ENCODE peak calls at places on chromosomes 2 and 18, in four cellular contexts. K, R, G and Q are unnamed samples.

GRCh38 chr18:47470941-47471340 is 219.5 kb upstream of the SKOR2 start:
- DNase-seq in K (no peak), R (no peak), G (no peak), Q (no peak)

GRCh38 chr2:70557171-70557838 is 3.7 kb upstream of the TGFA start:
- DNase-seq in K (no peak), R (no peak), G (no peak), Q (no peak)

GRCh38 chr2:31347788-31348187 is 66.8 kb downstream of the XDH start:
- DNase-seq in K (no peak), R (peak), G (peak), Q (no peak)

GRCh38 chr18:76685402-76685801 is 137.0 kb upstream of the ZNF236 start:
- DNase-seq in K (no peak), R (no peak), G (no peak), Q (no peak)

GRCh38 chr2:1518891-1519530 is 105.7 kb downstream of the TPO start:
- DNase-seq in K (no peak), R (no peak), G (no peak), Q (no peak)

GRCh38 chr18:72675394-72675793 is 131.3 kb upstream of the CBLN2 start:
- DNase-seq in K (no peak), R (no peak), G (no peak), Q (no peak)

GRCh38 chr2:17878222-17879136 is at the start of gene KCNS3:
- DNase-seq in K (peak), R (no peak), G (no peak), Q (no peak)

GRCh38 chr2:21326152-21326551 is 202.4 kb downstream of the TDRD15 start:
- DNase-seq in K (no peak), R (no peak), G (no peak), Q (no peak)

GRCh38 chr2:40760071-40760666 is 308.3 kb upstream of the SLC8A1 start:
- DNase-seq in K (no peak), R (peak), G (no peak), Q (peak)

GRCh38 chr2:158184556-158185343 is 83.1 kb downstream of the UPP2 start:
- DNase-seq in K (no peak), R (no peak), G (no peak), Q (no peak)

GRCh38 chr2:199663157-199663556 is 187.8 kb downstream of the FTCDNL1 start:
- DNase-seq in K (no peak), R (no peak), G (no peak), Q (no peak)

DNA sequence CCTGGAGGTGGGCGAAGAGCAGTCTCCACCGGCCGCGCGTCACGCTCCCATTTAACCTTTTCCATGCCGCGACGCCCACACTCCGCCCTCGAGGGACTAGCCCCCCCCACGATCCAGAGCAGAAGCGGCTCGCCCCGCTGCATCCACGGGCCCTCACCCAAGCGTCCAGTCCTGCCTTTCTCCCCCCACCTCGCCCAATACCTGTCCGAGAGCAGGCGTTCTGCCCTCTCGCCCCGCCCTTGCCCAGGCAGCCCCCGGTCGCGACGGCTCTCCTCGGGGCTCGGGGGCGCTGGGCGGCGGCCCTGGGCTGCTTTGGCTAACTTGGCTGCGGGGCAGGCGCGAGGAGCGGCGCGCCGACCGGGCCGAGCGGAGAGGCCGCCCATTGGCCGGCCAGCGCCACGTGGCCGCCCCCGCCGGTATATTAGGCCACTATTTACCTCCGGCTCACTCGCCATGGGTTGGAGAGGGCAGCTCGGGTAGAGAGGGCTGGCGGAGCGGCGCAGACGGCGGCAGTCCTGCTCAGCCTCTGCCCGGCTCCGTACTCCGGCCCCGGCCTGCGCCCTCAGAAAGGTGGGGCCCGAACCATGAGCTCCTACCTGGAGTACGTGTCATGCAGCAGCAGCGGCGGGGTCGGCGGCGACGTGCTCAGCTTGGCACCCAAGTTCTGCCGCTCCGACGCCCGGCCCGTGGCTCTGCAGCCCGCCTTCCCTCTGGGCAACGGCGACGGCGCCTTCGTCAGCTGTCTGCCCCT is at the start of gene HOXD1:
- DNase-seq in K (peak), R (no peak), G (no peak), Q (no peak)
- H3K4me3 ChIP-seq in K (peak), R (peak), G (peak), Q (peak)

DNA sequence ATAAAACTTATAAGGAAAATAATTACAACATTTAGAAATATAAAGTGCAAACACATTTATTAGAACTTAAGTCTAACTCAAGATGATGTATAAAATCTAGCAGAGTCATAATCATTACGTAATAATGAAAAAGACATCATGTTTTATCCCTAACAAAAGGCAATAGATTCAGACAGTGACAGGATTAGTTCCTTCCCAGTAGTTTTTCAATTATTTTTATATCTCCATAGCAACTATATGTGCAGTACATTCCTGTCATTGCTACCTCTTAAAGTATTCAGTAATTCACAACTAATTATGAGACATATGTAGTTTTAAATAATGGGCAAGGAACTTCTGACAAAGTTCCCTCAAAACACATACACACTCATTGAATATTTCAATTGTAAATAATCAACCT is 687.9 kb downstream of the CCDC85A start:
- DNase-seq in K (no peak), R (no peak), G (peak), Q (no peak)
- TF ChIP-seq CTCF in K (no peak), R (no peak), G (no peak), Q (no peak)

DNA sequence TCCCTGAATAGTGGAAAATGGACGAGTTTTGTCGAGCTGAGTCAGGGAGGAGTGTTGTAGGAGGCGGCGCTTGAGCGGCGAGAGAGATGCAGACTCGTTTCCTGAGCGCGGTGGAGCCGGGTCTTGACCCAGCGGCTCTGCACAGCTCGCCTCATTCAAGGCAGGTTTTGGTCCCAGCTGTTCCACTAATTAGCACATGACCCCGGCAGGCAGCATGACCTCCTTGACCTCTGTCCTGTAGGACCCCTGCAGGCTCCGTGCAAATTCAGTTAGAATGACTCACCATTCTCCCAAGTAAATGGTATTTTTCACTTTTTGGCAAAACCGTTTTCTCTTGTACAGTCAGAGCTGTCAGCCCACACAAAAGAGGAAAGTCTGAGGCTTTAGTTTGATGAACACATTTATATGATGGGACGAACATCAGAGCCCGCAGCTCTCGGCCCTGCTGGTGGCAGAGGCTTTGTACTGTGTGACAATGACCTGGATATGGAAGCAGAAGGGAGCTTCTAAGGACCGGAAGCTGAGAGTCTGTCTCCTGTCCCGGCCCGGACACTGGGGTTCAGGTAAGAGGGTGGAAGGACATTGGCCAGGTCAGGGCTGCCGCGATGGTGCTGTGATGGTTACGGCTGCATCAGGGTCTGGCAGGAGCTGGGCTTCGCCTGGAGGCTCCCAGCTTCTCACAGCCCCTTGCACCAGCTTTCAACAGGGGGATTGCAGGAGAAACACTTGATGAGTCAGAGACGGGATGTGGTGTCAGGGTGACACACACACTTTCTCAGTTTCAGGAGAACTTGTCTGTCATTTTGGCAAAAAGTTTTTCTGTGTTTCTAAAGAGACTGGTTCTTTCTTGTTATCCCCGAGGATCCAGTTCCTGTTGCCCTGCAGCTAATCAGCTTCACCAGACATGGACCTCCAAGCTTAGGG is 29.9 kb upstream of the ALKAL2 start:
- DNase-seq in K (no peak), R (no peak), G (no peak), Q (peak)
- H3K4me3 ChIP-seq in K (no peak), R (no peak), G (no peak), Q (no peak)

GRCh38 chr2:10879624-10880585 is 31.8 kb upstream of the KCNF1 start:
- DNase-seq in K (no peak), R (no peak), G (no peak), Q (no peak)
- TF ChIP-seq CTCF in K (no peak), R (no peak), G (no peak), Q (no peak)

GRCh38 chr2:127576433-127577207 is 41.1 kb downstream of the MYO7B start:
- DNase-seq in K (peak), R (peak), G (peak), Q (peak)

GRCh38 chr2:127577208-127577475 is 41.7 kb downstream of the MYO7B start:
- DNase-seq in K (no peak), R (no peak), G (no peak), Q (no peak)

GRCh38 chr2:127577973-127578372 is 42.5 kb downstream of the MYO7B start:
- DNase-seq in K (no peak), R (no peak), G (no peak), Q (no peak)

GRCh38 chr2:127578411-127578810 is 42.9 kb downstream of the MYO7B start:
- DNase-seq in K (no peak), R (no peak), G (no peak), Q (no peak)

DNA sequence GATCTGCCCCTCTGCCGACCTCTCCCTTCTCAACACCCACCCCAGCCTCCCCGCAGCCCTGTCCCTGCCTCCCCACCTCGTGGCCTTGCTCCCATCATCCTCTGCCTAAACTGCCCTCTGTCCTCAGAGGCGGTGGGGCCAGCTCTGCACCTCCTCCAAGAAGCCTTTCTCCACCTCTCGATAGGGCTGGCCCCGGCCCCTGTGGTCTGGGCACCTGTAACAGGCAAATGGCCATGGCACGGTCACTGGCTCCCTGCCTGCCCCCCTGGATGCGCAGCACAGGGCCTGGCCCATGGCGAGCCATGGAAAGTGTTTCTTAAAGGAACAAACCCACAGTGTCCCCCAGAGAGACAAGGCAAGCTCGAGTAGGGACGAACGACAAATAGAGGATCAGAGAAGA is 42.0 kb downstream of the MYO7B start:
- DNase-seq in K (no peak), R (no peak), G (no peak), Q (no peak)
- H3K4me3 ChIP-seq in K (no peak), R (no peak), G (no peak), Q (no peak)

DNA sequence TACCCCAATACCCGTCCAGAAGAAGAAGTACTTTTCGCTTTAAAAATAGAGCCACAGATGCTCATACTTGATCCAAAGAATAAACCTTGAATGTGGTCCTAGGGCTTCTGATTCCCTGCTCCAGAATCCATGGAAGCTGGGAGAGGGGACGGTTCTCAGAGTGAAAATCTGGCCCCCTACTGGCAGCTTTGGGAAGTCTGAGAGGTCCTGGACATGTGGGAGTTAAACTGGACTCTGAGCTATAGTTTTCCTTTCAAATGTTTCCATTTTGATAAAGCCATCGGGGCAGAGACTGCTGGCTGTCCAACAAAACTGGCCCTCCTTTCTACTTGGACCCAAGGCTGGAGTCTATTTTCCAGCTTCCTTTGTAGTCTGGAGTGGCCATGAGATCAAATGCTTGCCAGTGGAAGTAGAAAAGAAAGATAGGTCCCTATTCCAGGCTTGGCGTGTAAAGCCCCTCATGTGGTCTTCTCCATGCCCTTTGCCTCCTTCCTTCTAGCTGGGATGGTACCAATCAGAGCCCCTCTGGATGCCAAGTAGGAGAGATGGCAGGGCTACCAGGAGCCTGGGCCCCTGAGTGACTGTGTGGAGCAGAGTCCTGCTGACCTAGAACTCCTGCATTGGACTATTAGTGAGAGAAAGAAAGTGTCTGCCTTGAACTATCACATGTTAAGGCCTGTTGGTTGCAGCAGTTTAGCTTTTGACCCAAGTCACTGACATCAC is 37.7 kb upstream of the TBC1D8 start:
- DNase-seq in K (no peak), R (no peak), G (no peak), Q (no peak)
- TF ChIP-seq CTCF in K (peak), R (peak), G (peak), Q (peak)

DNA sequence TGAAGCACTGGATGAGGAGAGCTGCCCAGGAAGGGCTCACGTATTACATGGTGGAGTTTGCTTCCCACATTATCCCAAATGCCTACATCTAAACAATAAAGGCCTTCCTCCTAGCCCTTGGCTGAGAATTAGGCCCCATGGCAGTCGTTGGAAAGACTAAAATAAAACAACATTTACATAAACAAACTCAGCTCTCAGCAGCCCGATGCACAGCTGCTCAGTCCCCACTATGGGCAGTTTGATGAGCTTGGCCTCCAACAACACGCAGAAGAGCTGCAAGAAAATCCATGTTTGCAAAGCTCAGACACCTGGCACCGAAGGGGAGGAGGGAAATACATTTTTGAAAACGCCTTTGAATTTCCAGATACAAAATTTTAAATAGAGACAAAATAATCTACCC is 352.4 kb downstream of the EIPR1 start:
- DNase-seq in K (no peak), R (no peak), G (no peak), Q (no peak)
- H3K4me3 ChIP-seq in K (no peak), R (no peak), G (no peak), Q (no peak)

GRCh38 chr18:64095056-64095455 is 53.8 kb downstream of the LINC00305 start:
- DNase-seq in K (no peak), R (no peak), G (no peak), Q (no peak)
- TF ChIP-seq CTCF in K (no peak), R (no peak), G (no peak), Q (no peak)

GRCh38 chr2:233855345-233855744 is 1.0 kb upstream of the HJURP start:
- DNase-seq in K (no peak), R (no peak), G (no peak), Q (no peak)
- H3K4me3 ChIP-seq in K (no peak), R (no peak), G (no peak), Q (no peak)